ENCODE peak calls at places on chromosomes 1 and 21, in ten cellular contexts. J, C, I, T, F, P, O, Q, X and S are unnamed samples.

GRCh38 chr21:45534591-45535331 is 7.5 kb downstream of the SLC19A1 start:
- DNase-seq in J (peak; percentile 68), C (no peak), I (peak; percentile 83), T (no peak), F (peak; percentile 58), P (no peak), O (peak; percentile 84), Q (peak; percentile 20), X (no peak), S (peak; percentile 49)

GRCh38 chr1:176826265-176826664 is 338.2 kb downstream of the ASTN1 start:
- DNase-seq in J (no peak), C (no peak), I (no peak), T (no peak), F (no peak), P (no peak), O (no peak), Q (no peak), X (peak; percentile 32), S (no peak)

GRCh38 chr21:34967509-34968289 is 81.4 kb downstream of the RUNX1 start:
- DNase-seq in J (peak; percentile 58), C (no peak), I (no peak), T (no peak), F (no peak), P (no peak), O (no peak), Q (no peak), X (no peak), S (no peak)

GRCh38 chr1:99149952-99150351 is 114.3 kb upstream of the PLPPR4 start:
- DNase-seq in J (no peak), C (no peak), I (no peak), T (no peak), F (no peak), P (no peak), O (no peak), Q (no peak), X (no peak), S (no peak)

GRCh38 chr1:243452092-243452491 is 196.3 kb downstream of the SDCCAG8 start:
- DNase-seq in J (no peak), C (no peak), I (no peak), T (no peak), F (no peak), P (no peak), O (no peak), Q (no peak), X (no peak), S (no peak)

GRCh38 chr1:228007054-228007800 is 429 bp downstream of the WNT3A start:
- DNase-seq in J (no peak), C (peak; percentile 49), I (no peak), T (no peak), F (no peak), P (no peak), O (no peak), Q (no peak), X (no peak), S (no peak)

GRCh38 chr1:222643603-222643936 is 25.7 kb downstream of the MIA3 start:
- DNase-seq in J (no peak), C (no peak), I (no peak), T (no peak), F (peak; percentile 62), P (no peak), O (no peak), Q (no peak), X (peak; percentile 43), S (peak; percentile 35)

GRCh38 chr1:212825798-212826452 is 21.5 kb downstream of the SPATA45 start:
- DNase-seq in J (no peak), C (no peak), I (no peak), T (no peak), F (no peak), P (no peak), O (no peak), Q (no peak), X (no peak), S (no peak)

GRCh38 chr1:207097871-207098324 is 6.1 kb upstream of the C4BPA start:
- DNase-seq in J (peak; percentile 47), C (no peak), I (no peak), T (no peak), F (no peak), P (peak; percentile 73), O (no peak), Q (no peak), X (no peak), S (no peak)

GRCh38 chr21:25402134-25402957 is 204.9 kb downstream of the MRPL39 start:
- DNase-seq in J (no peak), C (no peak), I (no peak), T (no peak), F (no peak), P (no peak), O (no peak), Q (no peak), X (no peak), S (no peak)

GRCh38 chr1:39154553-39155361 is 49.7 kb upstream of the MACF1 start:
- DNase-seq in J (no peak), C (peak; percentile 82), I (no peak), T (peak; percentile 54), F (peak; percentile 60), P (no peak), O (no peak), Q (no peak), X (no peak), S (no peak)

GRCh38 chr1:205998457-205999241 is 4.5 kb downstream of the RAB7B start:
- DNase-seq in J (no peak), C (no peak), I (peak; percentile 8), T (no peak), F (peak; percentile 90), P (no peak), O (no peak), Q (peak; percentile 5), X (no peak), S (no peak)

GRCh38 chr1:110967256-110967655 is 3.5 kb upstream of the LRIF1 start:
- DNase-seq in J (no peak), C (no peak), I (no peak), T (no peak), F (no peak), P (no peak), O (no peak), Q (no peak), X (no peak), S (no peak)

GRCh38 chr1:206738370-206739366 is 31.9 kb upstream of the IL19 start:
- DNase-seq in J (peak; percentile 31), C (peak; percentile 39), I (no peak), T (no peak), F (no peak), P (no peak), O (no peak), Q (peak; percentile 24), X (peak; percentile 45), S (no peak)

GRCh38 chr1:69794831-69795230 is 227.1 kb downstream of the LRRC7 start:
- DNase-seq in J (no peak), C (no peak), I (no peak), T (no peak), F (no peak), P (no peak), O (peak; percentile 23), Q (no peak), X (no peak), S (no peak)

GRCh38 chr1:154436433-154436832 is 31.3 kb downstream of the IL6R start:
- DNase-seq in J (no peak), C (no peak), I (no peak), T (no peak), F (no peak), P (no peak), O (no peak), Q (no peak), X (no peak), S (no peak)

GRCh38 chr1:33280091-33280661 is 23.9 kb downstream of the ZNF362 start:
- DNase-seq in J (no peak), C (no peak), I (no peak), T (no peak), F (no peak), P (no peak), O (no peak), Q (no peak), X (no peak), S (no peak)

GRCh38 chr1:207459008-207459407 is 4.9 kb downstream of the CR2 start:
- DNase-seq in J (no peak), C (no peak), I (no peak), T (no peak), F (no peak), P (no peak), O (no peak), Q (no peak), X (no peak), S (no peak)

GRCh38 chr1:32023351-32023750 is 9.7 kb downstream of the KHDRBS1 start:
- DNase-seq in J (no peak), C (no peak), I (no peak), T (no peak), F (no peak), P (no peak), O (no peak), Q (no peak), X (no peak), S (no peak)

GRCh38 chr1:36446261-36446660 is 4.0 kb downstream of the OSCP1 start:
- DNase-seq in J (peak; percentile 22), C (no peak), I (no peak), T (no peak), F (peak; percentile 28), P (no peak), O (no peak), Q (no peak), X (peak; percentile 15), S (peak; percentile 49)

GRCh38 chr1:77143529-77144121 is 75.6 kb downstream of the PIGK start:
- DNase-seq in J (peak; percentile 39), C (peak; percentile 20), I (no peak), T (no peak), F (no peak), P (peak; percentile 18), O (no peak), Q (no peak), X (no peak), S (peak; percentile 22)

GRCh38 chr21:46377789-46378188 is 53.8 kb downstream of the PCNT start:
- DNase-seq in J (no peak), C (no peak), I (no peak), T (no peak), F (no peak), P (no peak), O (peak; percentile 43), Q (no peak), X (no peak), S (no peak)

GRCh38 chr1:164950453-164951052 is 391.6 kb downstream of the PBX1 start:
- DNase-seq in J (no peak), C (no peak), I (no peak), T (no peak), F (no peak), P (no peak), O (no peak), Q (no peak), X (no peak), S (no peak)

GRCh38 chr1:24140741-24141181 is 2.2 kb downstream of the IL22RA1 start:
- DNase-seq in J (no peak), C (no peak), I (no peak), T (no peak), F (no peak), P (no peak), O (no peak), Q (peak; percentile 88), X (no peak), S (no peak)

GRCh38 chr1:76572229-76572628 is 295.1 kb upstream of the ST6GALNAC5 start:
- DNase-seq in J (no peak), C (no peak), I (no peak), T (no peak), F (no peak), P (no peak), O (no peak), Q (no peak), X (no peak), S (no peak)

GRCh38 chr1:109869141-109869540 is 41.5 kb upstream of the CSF1 start:
- DNase-seq in J (no peak), C (no peak), I (no peak), T (no peak), F (no peak), P (no peak), O (no peak), Q (no peak), X (no peak), S (no peak)

GRCh38 chr21:42853621-42854020 is 25.7 kb downstream of the WDR4 start:
- DNase-seq in J (no peak), C (no peak), I (no peak), T (no peak), F (no peak), P (no peak), O (no peak), Q (no peak), X (no peak), S (no peak)

GRCh38 chr1:23779826-23780371 is 1.7 kb downstream of the PITHD1 start:
- DNase-seq in J (no peak), C (peak; percentile 41), I (no peak), T (no peak), F (no peak), P (no peak), O (no peak), Q (no peak), X (no peak), S (no peak)